ENCODE peak calls at places on chromosomes 6 and 20, in five cellular contexts. J is cardiac fibroblast, R is fibroblast of the aortic adventitia, P is fibroblast of pulmonary artery, A is ascending aorta. N is an unnamed sample.

GRCh38 chr6:156949376-156949775 is 172.2 kb downstream of the ARID1B start:
- DNase-seq in J (peak), R (peak), P (peak), A (no peak), N (no peak)

GRCh38 chr20:36883972-36884535 is 8.1 kb downstream of the TLDC2 start:
- DNase-seq in J (no peak), R (no peak), P (no peak), A (no peak), N (no peak)

GRCh38 chr20:58131581-58132142 is 96.8 kb downstream of the ANKRD60 start:
- DNase-seq in J (peak), R (peak), P (peak), A (no peak), N (no peak)

GRCh38 chr20:13723015-13723414 is 61.7 kb downstream of the ESF1 start:
- DNase-seq in J (peak), R (no peak), P (no peak), A (no peak), N (no peak)

GRCh38 chr6:125789576-125790402 is 971 bp upstream of the NCOA7 start:
- DNase-seq in J (peak), R (peak), P (peak), A (no peak), N (no peak)

GRCh38 chr6:170388113-170388512 is 81.6 kb downstream of the FAM120B start:
- DNase-seq in J (peak), R (no peak), P (peak), A (no peak), N (no peak)

GRCh38 chr6:163387317-163387716 is 27.2 kb upstream of the QKI start:
- DNase-seq in J (no peak), R (peak), P (peak), A (no peak), N (no peak)

GRCh38 chr6:89487864-89488263 is 54.9 kb downstream of the ANKRD6 start:
- DNase-seq in J (no peak), R (no peak), P (no peak), A (no peak), N (no peak)

GRCh38 chr20:59032023-59032712 is at the start of gene ATP5F1E:
- DNase-seq in J (peak), R (peak), P (peak), A (peak), N (peak)

GRCh38 chr6:114523508-114523907 is 180.7 kb upstream of the HS3ST5 start:
- DNase-seq in J (no peak), R (no peak), P (no peak), A (no peak), N (no peak)

GRCh38 chr6:12297363-12298016 is 7.3 kb downstream of the EDN1 start:
- DNase-seq in J (peak), R (no peak), P (peak), A (no peak), N (no peak)

DNA sequence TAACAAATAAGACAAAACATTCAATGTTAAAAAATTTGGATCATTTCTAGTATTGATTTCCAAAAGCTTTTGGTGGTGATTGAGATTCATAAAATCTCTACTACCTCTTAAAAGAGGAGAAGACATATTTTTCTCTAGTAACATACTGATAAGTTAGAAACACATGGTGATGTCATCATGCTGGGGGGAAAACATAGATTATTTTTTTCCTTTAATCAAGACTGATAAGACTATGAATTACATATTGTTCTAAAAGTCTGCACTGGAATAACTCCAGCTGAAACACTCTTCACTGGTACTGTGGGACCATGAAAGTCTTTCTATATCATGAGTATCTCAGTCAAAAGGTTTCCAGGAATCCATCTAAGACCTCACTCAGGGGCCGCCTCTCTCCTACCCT is 515.8 kb downstream of the PRKN start:
- DNase-seq in J (no peak), R (no peak), P (no peak), A (no peak), N (no peak)
- TF ChIP-seq CTCF in J (no peak), R (no peak), P (no peak), A (no peak), N (no peak)

DNA sequence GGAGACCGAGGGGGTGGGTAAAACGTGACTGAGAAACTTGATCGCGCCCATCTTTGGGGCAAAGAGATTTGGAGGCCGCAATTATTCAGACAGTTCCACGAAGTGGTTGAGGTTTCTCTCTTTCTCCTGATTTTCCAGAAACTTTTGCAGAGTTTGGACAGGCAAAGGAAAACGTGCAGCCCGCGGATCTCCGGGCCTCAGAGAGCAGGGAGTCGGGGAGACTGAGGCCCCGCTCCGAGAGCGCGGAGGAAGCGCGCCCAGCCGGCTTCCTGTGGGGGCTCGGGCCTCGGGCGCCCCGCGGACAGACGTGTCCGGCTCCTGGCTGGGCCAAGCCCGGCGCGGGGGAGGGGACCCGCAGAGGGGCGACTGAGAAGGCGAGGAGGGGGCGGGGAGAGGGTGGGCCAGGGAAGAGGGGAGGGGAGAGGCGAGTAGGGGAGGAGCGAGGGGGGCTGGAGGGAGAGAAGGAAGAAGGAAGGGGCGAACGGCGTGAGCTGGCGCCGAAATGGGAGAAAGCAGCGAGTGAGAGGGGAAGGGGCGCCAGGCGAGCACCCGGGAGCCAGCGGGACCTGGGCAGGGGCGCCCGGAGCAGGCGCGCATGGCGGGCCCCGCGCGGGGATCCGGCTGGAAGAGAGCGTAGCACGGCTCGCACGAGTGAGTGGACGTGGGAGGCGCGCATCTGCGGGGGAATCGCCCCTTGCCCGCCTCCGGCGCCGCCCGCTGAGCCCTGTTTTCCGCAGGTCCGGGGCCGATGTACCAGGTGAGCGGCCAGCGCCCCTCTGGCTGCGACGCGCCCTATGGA is at the start of gene MDFI:
- DNase-seq in J (peak), R (no peak), P (no peak), A (no peak), N (no peak)
- H3K4me3 ChIP-seq in J (peak), R (no peak), P (peak), A (peak), N (no peak)

GRCh38 chr6:31689249-31690110 is 8.6 kb upstream of the LY6G5C start:
- DNase-seq in J (no peak), R (no peak), P (no peak), A (no peak), N (no peak)
- TF ChIP-seq CTCF in J (peak), R (peak), P (peak), A (peak), N (peak)

GRCh38 chr20:32605167-32605656 is 20.1 kb upstream of the NOL4L start:
- DNase-seq in J (peak), R (no peak), P (no peak), A (peak), N (no peak)

GRCh38 chr20:32606107-32606506 is 21.0 kb upstream of the NOL4L start:
- DNase-seq in J (no peak), R (no peak), P (no peak), A (no peak), N (no peak)

GRCh38 chr20:32602273-32602672 is 17.1 kb upstream of the NOL4L start:
- DNase-seq in J (no peak), R (no peak), P (no peak), A (no peak), N (no peak)

GRCh38 chr20:32600681-32601237 is 15.6 kb upstream of the NOL4L start:
- DNase-seq in J (no peak), R (no peak), P (no peak), A (no peak), N (no peak)

DNA sequence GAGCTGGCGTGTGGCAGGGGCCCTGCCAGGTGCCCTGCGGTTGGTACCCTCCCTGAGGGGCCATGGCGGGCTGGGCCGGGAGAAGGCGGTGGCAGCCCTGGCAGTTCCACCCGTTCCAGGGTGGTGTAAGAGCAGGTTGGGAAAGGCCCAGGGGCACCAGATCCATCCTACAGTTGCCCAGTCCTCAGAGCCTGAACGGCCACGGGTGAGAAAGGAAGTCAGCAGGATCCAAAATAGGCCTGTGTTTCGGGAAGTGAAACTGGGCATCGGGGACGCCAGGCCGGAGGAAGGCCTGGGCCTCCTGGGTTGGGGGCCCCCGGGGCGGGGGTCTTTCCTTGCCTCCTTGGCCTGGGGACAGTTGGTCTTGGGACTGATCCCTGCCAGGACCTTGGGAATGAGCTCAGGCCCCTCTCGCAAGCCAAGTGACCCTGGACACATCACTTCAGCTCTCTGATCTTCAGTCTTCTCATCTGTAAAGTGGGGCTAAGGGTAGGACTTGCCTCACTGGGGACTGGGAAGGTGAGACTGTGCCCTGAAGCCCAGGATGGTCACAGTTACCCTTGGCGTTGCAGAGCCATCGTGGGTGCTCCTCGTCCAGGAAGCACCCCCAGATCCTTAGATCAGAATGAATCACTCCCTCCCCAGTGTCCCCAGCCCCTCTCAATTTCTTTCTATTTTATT is 18.1 kb upstream of the NOL4L start:
- DNase-seq in J (no peak), R (no peak), P (no peak), A (no peak), N (no peak)
- H3K4me3 ChIP-seq in J (no peak), R (no peak), P (no peak), A (no peak), N (no peak)